ENCODE peak calls at places on chromosome 19, in eight cellular contexts. D, Z, V, K, S, Y, W and I are unnamed samples.

GRCh38 chr19:18340237-18340989 is at the start of gene PGPEP1:
- DNase-seq in Y (peak), V (peak), K (peak), D (no peak), Z (peak), S (peak), W (peak), I (no peak)

GRCh38 chr19:6752257-6753177 is 13.0 kb downstream of the TRIP10 start:
- DNase-seq in W (no peak), V (no peak), K (no peak), Z (no peak), D (no peak), S (peak), Y (no peak), I (no peak)

GRCh38 chr19:48698046-48698445 is 2.3 kb downstream of the FUT2 start:
- DNase-seq in S (no peak), W (no peak), V (peak), Y (no peak), K (no peak), D (no peak), Z (no peak), I (no peak)

GRCh38 chr19:33416307-33417215 is 43.1 kb downstream of the CEBPG start:
- DNase-seq in S (peak), D (peak), V (peak), Z (peak), Y (peak), W (no peak), K (peak), I (peak)

GRCh38 chr19:55188620-55189019 is 8.5 kb upstream of the SYT5 start:
- DNase-seq in Y (no peak), S (no peak), K (no peak), Z (no peak), D (no peak), V (peak), W (no peak), I (no peak)

GRCh38 chr19:18155095-18156087 is 2.4 kb downstream of the PIK3R2 start:
- DNase-seq in Z (no peak), K (no peak), Y (no peak), D (no peak), W (no peak), V (no peak), S (no peak), I (no peak)

GRCh38 chr19:58460039-58460438 is 6.8 kb upstream of the ZNF324 start:
- DNase-seq in Z (no peak), W (no peak), Y (no peak), K (no peak), V (no peak), D (no peak), S (no peak), I (no peak)

GRCh38 chr19:55175117-55175867 is 4.8 kb downstream of the SYT5 start:
- DNase-seq in Z (no peak), D (no peak), V (no peak), S (no peak), W (no peak), Y (no peak), K (no peak), I (no peak)

GRCh38 chr19:6030214-6030507 is 52.2 kb upstream of the RANBP3 start:
- DNase-seq in D (no peak), K (no peak), S (no peak), Z (no peak), W (no peak), V (peak), Y (no peak), I (no peak)

GRCh38 chr19:53870485-53870844 is 2.8 kb downstream of the MYADM start:
- DNase-seq in S (no peak), V (no peak), K (peak), Z (no peak), Y (no peak), W (no peak), D (no peak), I (peak)

GRCh38 chr19:14632286-14632685 is 42.4 kb downstream of the ADGRE3 start:
- DNase-seq in W (no peak), D (no peak), K (no peak), Z (no peak), V (peak), Y (peak), S (no peak), I (peak)

GRCh38 chr19:49890349-49891311 is 6.1 kb downstream of the IL4I1 start:
- DNase-seq in S (no peak), D (no peak), Z (no peak), K (peak), W (no peak), V (no peak), Y (peak), I (no peak)

GRCh38 chr19:2331601-2332246 is 3.2 kb downstream of the SPPL2B start:
- DNase-seq in Y (no peak), D (no peak), W (peak), Z (no peak), V (no peak), K (no peak), S (no peak), I (no peak)

GRCh38 chr19:16566161-16566560 is 6.1 kb downstream of the SLC35E1 start:
- DNase-seq in Z (no peak), S (no peak), K (no peak), D (peak), Y (no peak), W (no peak), V (no peak), I (no peak)

GRCh38 chr19:35216833-35217707 is 11.5 kb downstream of the FAM187B start:
- DNase-seq in V (no peak), Y (no peak), S (no peak), D (no peak), K (peak), Z (peak), W (no peak), I (no peak)

GRCh38 chr19:15161028-15161984 is 39.5 kb downstream of the NOTCH3 start:
- DNase-seq in Z (no peak), D (no peak), W (no peak), S (no peak), K (no peak), V (peak), Y (peak), I (no peak)

GRCh38 chr19:3458229-3458555 is 22.1 kb downstream of the SMIM24 start:
- DNase-seq in V (no peak), Z (no peak), S (no peak), K (no peak), D (no peak), W (no peak), Y (no peak), I (no peak)

GRCh38 chr19:13100031-13100588 is 2.5 kb downstream of the LYL1 start:
- DNase-seq in Y (no peak), K (no peak), S (no peak), V (no peak), D (no peak), W (no peak), Z (no peak), I (no peak)

GRCh38 chr19:7921955-7922840 is 2.1 kb downstream of the SNAPC2 start:
- DNase-seq in Y (no peak), V (no peak), S (no peak), D (no peak), W (peak), K (no peak), Z (no peak), I (no peak)

GRCh38 chr19:49691243-49692101 is 556 bp downstream of the CPT1C start:
- DNase-seq in D (no peak), Y (peak), Z (no peak), K (no peak), S (peak), W (peak), V (peak), I (no peak)

GRCh38 chr19:9917322-9917721 is 19.0 kb downstream of the OLFM2 start:
- DNase-seq in D (no peak), Y (peak), W (no peak), V (peak), S (no peak), Z (peak), K (peak), I (no peak)

DNA sequence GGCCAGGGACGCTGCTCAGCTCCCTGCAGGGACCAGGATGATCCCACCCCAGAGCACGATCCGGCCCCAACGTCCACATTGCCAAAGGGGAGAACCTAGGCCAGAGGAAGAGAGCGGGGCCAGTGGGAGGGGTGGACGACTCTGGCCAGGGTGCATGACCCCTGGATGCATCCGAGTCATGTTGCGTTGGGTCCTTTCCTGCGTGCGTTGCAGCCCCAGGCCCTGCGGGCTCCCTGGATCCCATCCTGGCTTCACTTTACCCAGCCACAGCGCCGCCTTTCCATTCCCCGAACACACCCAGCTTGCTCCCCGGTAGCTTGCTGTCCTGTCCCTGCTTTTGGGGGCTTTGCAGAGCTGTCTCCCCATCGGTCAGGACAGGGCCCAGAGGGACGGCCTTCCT is 10.5 kb downstream of the PLIN4 start:
- DNase-seq in S (no peak), Y (no peak), Z (no peak), W (no peak), K (no peak), V (no peak), D (no peak), I (no peak)
- TF ChIP-seq CTCF in S (no peak), Y (no peak), Z (no peak), W (no peak), K (no peak), V (no peak), D (no peak), I (no peak)

DNA sequence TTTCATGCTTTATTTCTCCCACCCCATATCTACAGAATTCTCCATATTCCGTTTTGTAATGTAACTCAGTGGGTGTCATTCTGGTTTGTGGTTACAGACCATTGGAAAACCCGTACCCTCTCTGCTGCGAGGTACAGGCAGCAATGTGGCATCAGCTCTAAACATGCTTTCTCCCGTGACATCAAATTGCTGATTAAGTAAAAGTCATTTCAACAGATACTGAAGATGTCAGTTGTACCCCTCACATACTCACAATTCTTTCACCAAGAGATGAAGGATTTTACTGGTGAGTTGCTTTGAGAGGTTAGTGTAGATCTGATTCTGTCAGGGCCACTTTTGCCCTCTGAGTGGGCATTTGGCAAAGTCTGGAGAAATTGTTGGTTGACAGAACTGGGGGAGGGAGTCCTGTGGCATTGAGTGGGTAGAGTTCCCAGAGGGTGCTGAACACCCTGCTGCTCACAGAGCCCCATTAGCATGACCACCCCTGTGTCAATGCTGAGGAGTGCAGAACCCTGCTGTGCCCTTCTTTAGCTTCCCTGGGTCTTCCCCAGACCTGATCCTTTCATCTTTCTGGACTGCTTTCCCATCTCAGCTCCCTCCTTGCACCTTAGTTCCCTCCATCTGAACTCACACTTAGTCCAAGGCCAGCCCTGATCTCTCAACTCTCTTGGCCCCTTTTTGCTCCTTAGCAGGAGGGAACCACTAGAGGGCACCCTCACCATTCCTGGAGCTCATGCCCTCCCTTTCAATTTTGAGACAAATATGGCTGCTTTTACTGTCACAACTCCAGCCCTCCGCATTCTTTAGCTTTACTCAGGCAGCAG is 39.9 kb upstream of the CEACAM8 start:
- DNase-seq in Y (no peak), V (peak), Z (no peak), W (no peak), K (peak), S (no peak), D (no peak), I (no peak)
- TF ChIP-seq CTCF in Y (peak), V (peak), Z (peak), W (peak), K (peak), S (no peak), D (no peak), I (peak)

GRCh38 chr19:31058676-31059075 is 290.6 kb downstream of the TSHZ3 start:
- DNase-seq in Z (no peak), Y (no peak), V (no peak), W (no peak), S (no peak), K (no peak), D (no peak), I (no peak)

GRCh38 chr19:31049431-31049830 is 299.8 kb downstream of the TSHZ3 start:
- DNase-seq in V (no peak), S (no peak), K (no peak), Z (no peak), D (no peak), W (no peak), Y (no peak), I (no peak)

GRCh38 chr19:31055454-31055853 is 293.8 kb downstream of the TSHZ3 start:
- DNase-seq in Y (no peak), S (no peak), K (no peak), W (no peak), Z (no peak), V (no peak), D (no peak), I (no peak)

GRCh38 chr19:31054430-31054829 is 294.8 kb downstream of the TSHZ3 start:
- DNase-seq in V (peak), Z (peak), S (peak), Y (no peak), D (no peak), W (no peak), K (no peak), I (peak)
- TF ChIP-seq CTCF in V (peak), Z (peak), S (peak), Y (peak), D (no peak), W (peak), K (no peak), I (peak)

DNA sequence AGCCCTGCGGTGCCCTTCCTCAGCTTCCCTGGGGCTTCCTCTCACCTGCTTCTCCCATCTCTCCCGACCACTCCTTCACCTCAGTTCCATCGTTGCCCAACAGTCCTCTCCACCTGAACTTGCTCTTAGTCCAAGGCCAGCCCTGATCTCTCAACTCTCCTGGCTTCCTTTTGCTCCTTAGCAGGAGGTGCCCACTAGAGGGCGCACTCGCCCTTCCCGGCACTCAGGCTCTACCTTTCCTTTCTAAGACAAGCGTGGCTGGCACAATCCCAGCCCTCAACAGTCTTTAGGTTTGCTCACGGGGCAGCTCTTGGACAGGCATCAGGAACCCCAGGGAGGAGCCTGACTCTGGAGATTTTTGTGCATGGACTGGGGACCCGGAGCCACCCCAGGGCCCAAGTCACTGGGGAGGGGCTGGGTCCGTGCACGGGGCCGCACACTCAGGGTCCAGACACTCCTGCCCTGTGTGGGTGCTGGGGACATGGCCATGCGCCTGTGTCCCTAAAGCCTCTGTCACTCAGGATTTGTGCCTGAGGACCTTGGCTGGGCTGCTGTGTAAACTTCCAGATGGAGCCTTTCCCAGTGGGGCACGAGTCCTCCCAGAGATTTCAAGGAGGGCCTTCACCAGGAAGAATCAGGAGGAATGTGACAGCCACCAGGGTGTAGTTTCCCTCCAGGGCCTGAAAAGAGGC is 12.1 kb upstream of the CEACAM8 start:
- DNase-seq in K (peak), Y (peak), S (no peak), V (peak), D (peak), W (no peak), Z (no peak), I (peak)
- TF ChIP-seq CTCF in K (peak), Y (peak), S (peak), V (peak), D (peak), W (peak), Z (peak), I (peak)

DNA sequence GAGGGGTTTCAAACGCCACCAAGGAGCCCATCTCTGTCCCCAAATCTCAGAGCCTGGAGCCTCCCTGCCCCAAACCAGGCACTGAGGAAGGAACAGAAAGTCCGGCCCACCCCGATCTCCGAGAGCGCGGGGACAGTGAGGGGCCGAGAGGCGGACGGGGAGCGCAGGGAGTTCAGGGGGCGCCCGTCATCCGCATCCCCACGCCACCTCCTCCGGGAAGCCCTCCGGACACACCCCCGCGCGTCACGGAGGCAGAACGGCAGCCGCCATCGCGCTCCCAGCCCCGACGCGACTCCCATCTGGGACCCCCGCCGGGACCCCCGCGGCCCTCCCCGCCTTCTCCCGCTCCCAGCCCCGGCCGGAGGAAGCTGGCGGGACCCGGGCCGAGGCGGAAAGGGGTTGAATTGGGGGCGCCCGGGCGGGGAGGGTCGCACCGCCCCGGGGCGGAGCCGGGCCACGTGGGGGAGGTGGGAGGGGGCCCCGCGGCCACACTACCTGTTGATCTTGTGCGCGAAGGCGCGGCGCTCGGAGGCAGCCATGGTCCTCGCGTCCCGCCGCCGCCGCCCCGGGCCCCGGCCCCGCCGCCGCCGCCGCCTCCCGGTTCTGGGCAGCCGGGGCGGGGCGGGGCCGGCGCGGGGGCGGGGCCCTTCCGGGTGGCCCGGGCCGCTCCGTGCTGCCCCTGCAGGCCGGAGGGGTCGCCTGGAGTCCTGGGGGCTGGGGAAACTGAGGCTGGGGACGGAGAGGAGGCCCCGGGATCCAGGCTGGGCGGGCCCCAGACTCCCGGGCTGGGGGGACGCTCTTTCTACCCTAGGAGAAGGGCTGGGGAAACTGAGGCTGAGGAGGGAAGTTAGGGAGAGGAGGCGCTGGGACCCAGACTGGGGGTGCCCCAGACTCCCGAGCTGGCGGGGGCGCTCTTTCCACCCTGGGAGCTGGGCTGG is at the start of gene DOCK6:
- DNase-seq in K (peak), W (peak), D (peak), Z (no peak), S (peak), V (no peak), Y (peak), I (no peak)
- TF ChIP-seq CTCF in K (peak), W (peak), D (no peak), Z (peak), S (peak), V (peak), Y (peak), I (peak)

DNA sequence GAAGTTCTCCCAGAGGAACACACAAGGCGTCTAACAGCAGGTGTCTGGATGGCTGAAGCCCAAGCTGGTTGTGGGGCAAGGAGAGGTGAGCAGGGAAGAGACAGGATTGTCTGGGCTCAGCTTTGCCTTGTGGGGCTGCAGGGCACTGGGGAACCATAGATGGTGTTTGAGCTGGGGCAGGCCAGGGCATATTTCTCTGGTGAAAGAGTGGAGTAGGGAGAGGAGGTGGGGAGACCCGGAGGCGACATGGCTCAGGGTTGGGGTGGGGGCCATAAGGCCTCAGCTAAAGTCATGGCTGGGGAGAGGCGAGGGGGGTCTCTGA is 5.4 kb upstream of the PALM start:
- DNase-seq in D (no peak), W (no peak), K (no peak), S (no peak), Y (no peak), Z (no peak), V (no peak), I (no peak)
- TF ChIP-seq CTCF in D (no peak), W (no peak), K (no peak), S (no peak), Y (no peak), Z (no peak), V (no peak), I (no peak)